ENCODE peak calls at places on chromosomes 3 and 15, in eight cellular contexts. C, R, N, Y, A, Z, D and I are unnamed samples.

GRCh38 chr15:82832601-82833209 is 23.3 kb downstream of the WHAMM start:
- DNase-seq in C (no peak), R (no peak), N (peak), Y (no peak), A (no peak), Z (peak), D (peak), I (no peak)

GRCh38 chr3:88038561-88038960 is 20.2 kb downstream of the CGGBP1 start:
- DNase-seq in C (no peak), R (no peak), N (peak), Y (no peak), A (no peak), Z (peak), D (no peak), I (no peak)

GRCh38 chr3:171379281-171379680 is 80.9 kb downstream of the TNIK start:
- DNase-seq in C (no peak), R (no peak), N (peak), Y (no peak), A (no peak), Z (no peak), D (no peak), I (no peak)

GRCh38 chr15:82810863-82811421 is 1.5 kb downstream of the WHAMM start:
- DNase-seq in C (no peak), R (no peak), N (peak), Y (no peak), A (no peak), Z (no peak), D (peak), I (no peak)

GRCh38 chr3:146664403-146664802 is 59.3 kb upstream of the PLSCR5 start:
- DNase-seq in C (no peak), R (no peak), N (no peak), Y (no peak), A (no peak), Z (no peak), D (no peak), I (no peak)

GRCh38 chr3:102069211-102069662 is 219.9 kb downstream of the NFKBIZ start:
- DNase-seq in C (no peak), R (no peak), N (peak), Y (no peak), A (no peak), Z (peak), D (no peak), I (no peak)

GRCh38 chr3:111910806-111911205 is 51.7 kb downstream of the PHLDB2 start:
- DNase-seq in C (no peak), R (no peak), N (no peak), Y (no peak), A (no peak), Z (peak), D (no peak), I (no peak)

GRCh38 chr3:15300318-15301078 is 31.9 kb downstream of the SH3BP5 start:
- DNase-seq in C (peak), R (no peak), N (peak), Y (no peak), A (no peak), Z (peak), D (no peak), I (no peak)

GRCh38 chr3:38165722-38166387 is 518 bp downstream of the OXSR1 start:
- DNase-seq in C (peak), R (no peak), N (no peak), Y (no peak), A (peak), Z (no peak), D (peak), I (peak)

GRCh38 chr3:19420159-19420558 is 271.8 kb downstream of the KCNH8 start:
- DNase-seq in C (no peak), R (no peak), N (no peak), Y (no peak), A (no peak), Z (no peak), D (no peak), I (no peak)

GRCh38 chr3:134722899-134723484 is 72.1 kb upstream of the EPHB1 start:
- DNase-seq in C (no peak), R (no peak), N (no peak), Y (no peak), A (no peak), Z (no peak), D (no peak), I (no peak)

GRCh38 chr3:5054098-5054497 is 68.0 kb upstream of the ARL8B start:
- DNase-seq in C (no peak), R (no peak), N (no peak), Y (no peak), A (no peak), Z (no peak), D (no peak), I (no peak)

GRCh38 chr3:29335921-29336320 is 55.0 kb downstream of the RBMS3 start:
- DNase-seq in C (no peak), R (no peak), N (no peak), Y (no peak), A (no peak), Z (no peak), D (no peak), I (no peak)

GRCh38 chr3:178520436-178520835 is 15.8 kb upstream of the KCNMB2 start:
- DNase-seq in C (no peak), R (no peak), N (no peak), Y (no peak), A (no peak), Z (no peak), D (no peak), I (no peak)

GRCh38 chr3:95813261-95813660 is 1001.1 kb upstream of the EPHA6 start:
- DNase-seq in C (no peak), R (no peak), N (no peak), Y (no peak), A (no peak), Z (no peak), D (no peak), I (no peak)

GRCh38 chr3:53162672-53163458 is 1.9 kb downstream of the PRKCD start:
- DNase-seq in C (peak), R (no peak), N (peak), Y (no peak), A (no peak), Z (no peak), D (peak), I (no peak)

GRCh38 chr3:191460360-191460759 is 603 bp upstream of the PYDC2 start:
- DNase-seq in C (no peak), R (no peak), N (no peak), Y (no peak), A (no peak), Z (no peak), D (no peak), I (no peak)

GRCh38 chr3:64873400-64873799 is 185.6 kb upstream of the ADAMTS9 start:
- DNase-seq in C (no peak), R (no peak), N (no peak), Y (no peak), A (no peak), Z (no peak), D (no peak), I (no peak)

GRCh38 chr3:143835312-143835711 is 13.0 kb downstream of the SLC9A9 start:
- DNase-seq in C (no peak), R (no peak), N (no peak), Y (no peak), A (no peak), Z (no peak), D (no peak), I (no peak)

GRCh38 chr15:55695432-55695831 is 47.5 kb downstream of the PRTG start:
- DNase-seq in C (no peak), R (peak), N (no peak), Y (no peak), A (no peak), Z (peak), D (no peak), I (no peak)

GRCh38 chr15:76196286-76196948 is 114.9 kb downstream of the ETFA start:
- DNase-seq in C (no peak), R (no peak), N (peak), Y (no peak), A (peak), Z (peak), D (no peak), I (peak)

GRCh38 chr3:52834871-52835501 is at the start of gene MUSTN1:
- DNase-seq in C (no peak), R (peak), N (no peak), Y (peak), A (peak), Z (peak), D (no peak), I (no peak)

GRCh38 chr3:13281657-13282527 is 138.2 kb downstream of the NUP210 start:
- DNase-seq in C (no peak), R (peak), N (no peak), Y (no peak), A (peak), Z (no peak), D (no peak), I (peak)

GRCh38 chr3:22496641-22497040 is 706.5 kb upstream of the UBE2E2 start:
- DNase-seq in C (no peak), R (no peak), N (no peak), Y (no peak), A (no peak), Z (peak), D (no peak), I (no peak)

GRCh38 chr3:186241910-186242821 is 119.9 kb downstream of the DGKG start:
- DNase-seq in C (peak), R (peak), N (peak), Y (peak), A (peak), Z (peak), D (no peak), I (no peak)

GRCh38 chr3:136069933-136070332 is 104.4 kb downstream of the PPP2R3A start:
- DNase-seq in C (no peak), R (no peak), N (no peak), Y (no peak), A (no peak), Z (no peak), D (no peak), I (no peak)

GRCh38 chr15:68586274-68586961 is 7.6 kb downstream of the CORO2B start:
- DNase-seq in C (peak), R (no peak), N (peak), Y (no peak), A (peak), Z (peak), D (no peak), I (no peak)

GRCh38 chr3:159882367-159882766 is 106.3 kb upstream of the IL12A start:
- DNase-seq in C (no peak), R (no peak), N (no peak), Y (no peak), A (no peak), Z (no peak), D (no peak), I (no peak)

GRCh38 chr3:139472380-139473010 is 3.8 kb downstream of the RBP2 start:
- DNase-seq in C (no peak), R (no peak), N (no peak), Y (no peak), A (no peak), Z (no peak), D (no peak), I (no peak)

GRCh38 chr15:58201536-58201935 is 63.4 kb downstream of the AQP9 start:
- DNase-seq in C (no peak), R (no peak), N (no peak), Y (no peak), A (no peak), Z (peak), D (no peak), I (no peak)

GRCh38 chr3:189985938-189986337 is 134.8 kb downstream of the P3H2 start:
- DNase-seq in C (no peak), R (no peak), N (no peak), Y (no peak), A (no peak), Z (no peak), D (no peak), I (no peak)

GRCh38 chr15:52171386-52171785 is 19.8 kb downstream of the GNB5 start:
- DNase-seq in C (no peak), R (no peak), N (peak), Y (no peak), A (no peak), Z (no peak), D (no peak), I (no peak)